ENCODE peak calls at places on chromosomes 16 and 17, in five cellular contexts. One of them, this sample, is unnamed.

GRCh38 chr16:62068747-62069146 is 32.5 kb upstream of the CDH8 start:
- DNase-seq in cardiac muscle cell: no peak
- DNase-seq in uterus: no peak
- DNase-seq in endodermal cell: peak; percentile 56
- DNase-seq in effector memory CD4-positive, alpha-beta T cell: no peak
- DNase-seq in this sample: no peak

GRCh38 chr16:8676737-8677375 is 2.4 kb downstream of the ABAT start:
- DNase-seq in effector memory CD4-positive, alpha-beta T cell: no peak
- DNase-seq in cardiac muscle cell: no peak
- DNase-seq in endodermal cell: no peak
- DNase-seq in uterus: no peak
- DNase-seq in this sample: no peak

GRCh38 chr17:66540131-66540781 is 237.8 kb downstream of the PRKCA start:
- DNase-seq in cardiac muscle cell: no peak
- DNase-seq in endodermal cell: peak; percentile 77
- DNase-seq in uterus: peak; percentile 63
- DNase-seq in effector memory CD4-positive, alpha-beta T cell: no peak
- DNase-seq in this sample: no peak

GRCh38 chr17:81608082-81608481 is 28.8 kb downstream of the NPLOC4 start:
- DNase-seq in uterus: no peak
- DNase-seq in endodermal cell: no peak
- DNase-seq in cardiac muscle cell: no peak
- DNase-seq in effector memory CD4-positive, alpha-beta T cell: no peak
- DNase-seq in this sample: no peak

GRCh38 chr16:49457196-49457595 is 83.6 kb downstream of the C16orf78 start:
- DNase-seq in uterus: no peak
- DNase-seq in effector memory CD4-positive, alpha-beta T cell: no peak
- DNase-seq in cardiac muscle cell: no peak
- DNase-seq in endodermal cell: peak; percentile 17
- DNase-seq in this sample: no peak

GRCh38 chr17:82931696-82932060 is 91.9 kb upstream of the ZNF750 start:
- DNase-seq in uterus: peak; percentile 84
- DNase-seq in endodermal cell: no peak
- DNase-seq in cardiac muscle cell: no peak
- DNase-seq in effector memory CD4-positive, alpha-beta T cell: no peak
- DNase-seq in this sample: no peak

GRCh38 chr17:40095944-40096791 is 4.2 kb downstream of the NR1D1 start:
- DNase-seq in effector memory CD4-positive, alpha-beta T cell: peak; percentile 87
- DNase-seq in cardiac muscle cell: no peak
- DNase-seq in endodermal cell: no peak
- DNase-seq in uterus: peak; percentile 49
- DNase-seq in this sample: peak; percentile 94

GRCh38 chr17:73482674-73483293 is 161.5 kb downstream of the SDK2 start:
- DNase-seq in endodermal cell: no peak
- DNase-seq in uterus: no peak
- DNase-seq in cardiac muscle cell: no peak
- DNase-seq in effector memory CD4-positive, alpha-beta T cell: no peak
- DNase-seq in this sample: no peak

GRCh38 chr16:751152-752007 is 9.2 kb upstream of the MSLN start:
- DNase-seq in uterus: no peak
- DNase-seq in effector memory CD4-positive, alpha-beta T cell: no peak
- DNase-seq in endodermal cell: no peak
- DNase-seq in cardiac muscle cell: no peak
- DNase-seq in this sample: no peak

GRCh38 chr17:2235792-2236365 is 67.7 kb downstream of the SMG6 start:
- DNase-seq in uterus: no peak
- DNase-seq in cardiac muscle cell: no peak
- DNase-seq in endodermal cell: no peak
- DNase-seq in effector memory CD4-positive, alpha-beta T cell: no peak
- DNase-seq in this sample: no peak

GRCh38 chr17:68568581-68568980 is 32.6 kb downstream of the FAM20A start:
- DNase-seq in cardiac muscle cell: no peak
- DNase-seq in effector memory CD4-positive, alpha-beta T cell: no peak
- DNase-seq in endodermal cell: peak; percentile 6
- DNase-seq in uterus: no peak
- DNase-seq in this sample: no peak

GRCh38 chr17:14471052-14471451 is 170.2 kb downstream of the HS3ST3B1 start:
- DNase-seq in endodermal cell: no peak
- DNase-seq in effector memory CD4-positive, alpha-beta T cell: no peak
- DNase-seq in uterus: no peak
- DNase-seq in cardiac muscle cell: no peak
- DNase-seq in this sample: no peak

GRCh38 chr17:49193513-49194296 is 16.7 kb downstream of the GNGT2 start:
- DNase-seq in effector memory CD4-positive, alpha-beta T cell: no peak
- DNase-seq in uterus: peak; percentile 73
- DNase-seq in endodermal cell: peak; percentile 86
- DNase-seq in cardiac muscle cell: peak; percentile 28
- DNase-seq in this sample: no peak

GRCh38 chr17:48970224-48970623 is 1.8 kb upstream of the GIP start:
- DNase-seq in effector memory CD4-positive, alpha-beta T cell: no peak
- DNase-seq in cardiac muscle cell: peak; percentile 61
- DNase-seq in endodermal cell: no peak
- DNase-seq in uterus: no peak
- DNase-seq in this sample: no peak

GRCh38 chr16:66278111-66278531 is 88.4 kb upstream of the CDH5 start:
- DNase-seq in endodermal cell: peak; percentile 26
- DNase-seq in effector memory CD4-positive, alpha-beta T cell: no peak
- DNase-seq in uterus: no peak
- DNase-seq in cardiac muscle cell: no peak
- DNase-seq in this sample: no peak

GRCh38 chr17:12522743-12523181 is 142.9 kb upstream of the MYOCD start:
- DNase-seq in uterus: no peak
- DNase-seq in effector memory CD4-positive, alpha-beta T cell: no peak
- DNase-seq in endodermal cell: peak; percentile 57
- DNase-seq in cardiac muscle cell: peak; percentile 58
- DNase-seq in this sample: no peak

GRCh38 chr17:70276931-70277330 is 107.6 kb downstream of the KCNJ2 start:
- DNase-seq in endodermal cell: no peak
- DNase-seq in cardiac muscle cell: no peak
- DNase-seq in uterus: no peak
- DNase-seq in effector memory CD4-positive, alpha-beta T cell: no peak
- DNase-seq in this sample: no peak

GRCh38 chr16:68328860-68329370 is 18.1 kb downstream of the PRMT7 start:
- DNase-seq in endodermal cell: no peak
- DNase-seq in cardiac muscle cell: no peak
- DNase-seq in uterus: no peak
- DNase-seq in effector memory CD4-positive, alpha-beta T cell: no peak
- DNase-seq in this sample: no peak

GRCh38 chr16:27677300-27677699 is 127.4 kb downstream of the KATNIP start:
- DNase-seq in uterus: no peak
- DNase-seq in effector memory CD4-positive, alpha-beta T cell: no peak
- DNase-seq in endodermal cell: no peak
- DNase-seq in cardiac muscle cell: no peak
- DNase-seq in this sample: no peak

GRCh38 chr17:82415336-82415735 is 2.8 kb upstream of the HEXD start:
- DNase-seq in endodermal cell: no peak
- DNase-seq in uterus: no peak
- DNase-seq in effector memory CD4-positive, alpha-beta T cell: no peak
- DNase-seq in cardiac muscle cell: no peak
- DNase-seq in this sample: no peak

GRCh38 chr16:29809850-29810698 is 1.9 kb upstream of the PRRT2 start:
- DNase-seq in effector memory CD4-positive, alpha-beta T cell: no peak
- DNase-seq in endodermal cell: no peak
- DNase-seq in cardiac muscle cell: no peak
- DNase-seq in uterus: peak; percentile 39
- DNase-seq in this sample: peak; percentile 49

GRCh38 chr16:10817963-10818941 is at the start of gene TVP23A:
- DNase-seq in cardiac muscle cell: peak; percentile 46
- DNase-seq in uterus: peak; percentile 21
- DNase-seq in endodermal cell: peak; percentile 85
- DNase-seq in effector memory CD4-positive, alpha-beta T cell: no peak
- DNase-seq in this sample: no peak

GRCh38 chr16:89841275-89841674 is 13.0 kb downstream of the SPIRE2 start:
- DNase-seq in effector memory CD4-positive, alpha-beta T cell: peak; percentile 56
- DNase-seq in uterus: no peak
- DNase-seq in cardiac muscle cell: no peak
- DNase-seq in endodermal cell: no peak
- DNase-seq in this sample: no peak

GRCh38 chr17:78197147-78197830 is 10.1 kb downstream of the AFMID start:
- DNase-seq in uterus: no peak
- DNase-seq in cardiac muscle cell: no peak
- DNase-seq in effector memory CD4-positive, alpha-beta T cell: no peak
- DNase-seq in endodermal cell: peak; percentile 77
- DNase-seq in this sample: no peak

GRCh38 chr17:11535231-11535630 is 63.0 kb upstream of the DNAH9 start:
- DNase-seq in endodermal cell: peak; percentile 73
- DNase-seq in cardiac muscle cell: no peak
- DNase-seq in effector memory CD4-positive, alpha-beta T cell: no peak
- DNase-seq in uterus: no peak
- DNase-seq in this sample: no peak

GRCh38 chr17:43766413-43767052 is 7.9 kb upstream of the SOST start:
- DNase-seq in endodermal cell: peak; percentile 90
- DNase-seq in effector memory CD4-positive, alpha-beta T cell: no peak
- DNase-seq in cardiac muscle cell: peak; percentile 72
- DNase-seq in uterus: peak; percentile 50
- DNase-seq in this sample: peak; percentile 26

GRCh38 chr17:8151641-8152111 is 528 bp downstream of the PER1 start:
- DNase-seq in cardiac muscle cell: peak; percentile 56
- DNase-seq in endodermal cell: peak; percentile 86
- DNase-seq in effector memory CD4-positive, alpha-beta T cell: no peak
- DNase-seq in uterus: peak; percentile 93
- DNase-seq in this sample: peak; percentile 62

GRCh38 chr16:85459529-85460251 is 153.4 kb upstream of the GSE1 start:
- DNase-seq in cardiac muscle cell: peak; percentile 47
- DNase-seq in endodermal cell: no peak
- DNase-seq in uterus: peak; percentile 87
- DNase-seq in effector memory CD4-positive, alpha-beta T cell: no peak
- DNase-seq in this sample: no peak

GRCh38 chr16:59886021-59886420 is 1151.9 kb upstream of the GOT2 start:
- DNase-seq in effector memory CD4-positive, alpha-beta T cell: no peak
- DNase-seq in cardiac muscle cell: no peak
- DNase-seq in endodermal cell: no peak
- DNase-seq in uterus: peak; percentile 19
- DNase-seq in this sample: no peak

GRCh38 chr17:18896146-18896545 is 38.2 kb downstream of the PRPSAP2 start:
- DNase-seq in uterus: no peak
- DNase-seq in endodermal cell: no peak
- DNase-seq in cardiac muscle cell: no peak
- DNase-seq in effector memory CD4-positive, alpha-beta T cell: no peak
- DNase-seq in this sample: no peak

GRCh38 chr16:12173121-12173520 is 196.6 kb downstream of the SNX29 start:
- DNase-seq in cardiac muscle cell: no peak
- DNase-seq in endodermal cell: no peak
- DNase-seq in effector memory CD4-positive, alpha-beta T cell: no peak
- DNase-seq in uterus: no peak
- DNase-seq in this sample: no peak

GRCh38 chr16:31201511-31202401 is 804 bp downstream of the PYCARD start:
- DNase-seq in cardiac muscle cell: no peak
- DNase-seq in uterus: no peak
- DNase-seq in endodermal cell: peak; percentile 88
- DNase-seq in effector memory CD4-positive, alpha-beta T cell: no peak
- DNase-seq in this sample: peak; percentile 60

GRCh38 chr17:73749337-73749807 is 105.1 kb upstream of the SDK2 start:
- DNase-seq in effector memory CD4-positive, alpha-beta T cell: no peak
- DNase-seq in uterus: no peak
- DNase-seq in endodermal cell: no peak
- DNase-seq in cardiac muscle cell: no peak
- DNase-seq in this sample: no peak

GRCh38 chr17:71472809-71473789 is 647.7 kb upstream of the SOX9 start:
- DNase-seq in uterus: no peak
- DNase-seq in cardiac muscle cell: peak; percentile 71
- DNase-seq in endodermal cell: peak; percentile 72
- DNase-seq in effector memory CD4-positive, alpha-beta T cell: no peak
- DNase-seq in this sample: no peak

GRCh38 chr17:2849327-2849670 is 53.1 kb downstream of the RAP1GAP2 start:
- DNase-seq in effector memory CD4-positive, alpha-beta T cell: no peak
- DNase-seq in uterus: no peak
- DNase-seq in cardiac muscle cell: no peak
- DNase-seq in endodermal cell: peak; percentile 76
- DNase-seq in this sample: no peak

GRCh38 chr16:4763791-4764190 is 3.2 kb downstream of the ZNF500 start:
- DNase-seq in effector memory CD4-positive, alpha-beta T cell: no peak
- DNase-seq in cardiac muscle cell: no peak
- DNase-seq in uterus: no peak
- DNase-seq in endodermal cell: no peak
- DNase-seq in this sample: no peak

GRCh38 chr16:4762205-4762604 is 4.8 kb downstream of the ZNF500 start:
- DNase-seq in uterus: no peak
- DNase-seq in endodermal cell: no peak
- DNase-seq in effector memory CD4-positive, alpha-beta T cell: no peak
- DNase-seq in cardiac muscle cell: no peak
- DNase-seq in this sample: no peak

GRCh38 chr16:4755687-4756086 is 11.3 kb downstream of the ZNF500 start:
- DNase-seq in effector memory CD4-positive, alpha-beta T cell: no peak
- DNase-seq in cardiac muscle cell: no peak
- DNase-seq in endodermal cell: no peak
- DNase-seq in uterus: no peak
- DNase-seq in this sample: no peak

GRCh38 chr16:4765511-4766474 is 1.2 kb downstream of the ZNF500 start:
- DNase-seq in cardiac muscle cell: no peak
- DNase-seq in uterus: no peak
- DNase-seq in endodermal cell: no peak
- DNase-seq in effector memory CD4-positive, alpha-beta T cell: no peak
- DNase-seq in this sample: no peak

GRCh38 chr16:4760221-4760910 is 6.6 kb downstream of the ZNF500 start:
- DNase-seq in uterus: no peak
- DNase-seq in cardiac muscle cell: no peak
- DNase-seq in effector memory CD4-positive, alpha-beta T cell: no peak
- DNase-seq in endodermal cell: no peak
- DNase-seq in this sample: no peak
- H3K27me3 ChIP-seq in uterus: no peaks in the 10 kb centered on the region
- H3K27me3 ChIP-seq in cardiac muscle cell: no peaks in the 10 kb centered on the region
- H3K27me3 ChIP-seq in effector memory CD4-positive, alpha-beta T cell: no peaks in the 10 kb centered on the region
- H3K27me3 ChIP-seq in endodermal cell: no peaks in the 10 kb centered on the region
- H3K27me3 ChIP-seq in this sample: no peaks in the 10 kb centered on the region

GRCh38 chr17:41986634-41987033 is 20.0 kb downstream of the CNP start:
- DNase-seq in cardiac muscle cell: no peak
- DNase-seq in effector memory CD4-positive, alpha-beta T cell: no peak
- DNase-seq in endodermal cell: no peak
- DNase-seq in uterus: no peak
- DNase-seq in this sample: no peak
- H3K36me3 ChIP-seq in cardiac muscle cell: peaks cover 63% of the 10 kb centered on the region
- H3K36me3 ChIP-seq in effector memory CD4-positive, alpha-beta T cell: peaks cover 81% of the 10 kb centered on the region
- H3K36me3 ChIP-seq in endodermal cell: peaks cover 97% of the 10 kb centered on the region
- H3K36me3 ChIP-seq in uterus: no peaks in the 10 kb centered on the region
- H3K36me3 ChIP-seq in this sample: peaks cover 43% of the 10 kb centered on the region

GRCh38 chr16:19940195-19940594 is 55.5 kb upstream of the GPRC5B start:
- DNase-seq in cardiac muscle cell: no peak
- DNase-seq in effector memory CD4-positive, alpha-beta T cell: no peak
- DNase-seq in endodermal cell: no peak
- DNase-seq in uterus: no peak
- DNase-seq in this sample: no peak
- H3K27me3 ChIP-seq in cardiac muscle cell: no peaks in the 10 kb centered on the region
- H3K27me3 ChIP-seq in effector memory CD4-positive, alpha-beta T cell: no peaks in the 10 kb centered on the region
- H3K27me3 ChIP-seq in endodermal cell: no peaks in the 10 kb centered on the region
- H3K27me3 ChIP-seq in uterus: no peaks in the 10 kb centered on the region
- H3K27me3 ChIP-seq in this sample: no peaks in the 10 kb centered on the region

GRCh38 chr17:38762231-38762630 is 9.7 kb downstream of the PSMB3 start:
- DNase-seq in uterus: no peak
- DNase-seq in endodermal cell: no peak
- DNase-seq in effector memory CD4-positive, alpha-beta T cell: no peak
- DNase-seq in cardiac muscle cell: no peak
- DNase-seq in this sample: no peak
- H3K36me3 ChIP-seq in uterus: no peaks in the 10 kb centered on the region
- H3K36me3 ChIP-seq in endodermal cell: peaks cover 77% of the 10 kb centered on the region
- H3K36me3 ChIP-seq in effector memory CD4-positive, alpha-beta T cell: peaks cover 72% of the 10 kb centered on the region
- H3K36me3 ChIP-seq in cardiac muscle cell: peaks cover 47% of the 10 kb centered on the region
- H3K36me3 ChIP-seq in this sample: peaks cover 15% of the 10 kb centered on the region